ENCODE peak calls at places on chromosomes 2 and 18, in five cellular contexts. One of them, this sample, is unnamed. For H3K27me3, the result is how much of the 10 kb centered on the place peaks cover.

GRCh38 chr2:240567872-240568677 is at the start of gene RNPEPL1:
- DNase-seq in uterus: peak
- DNase-seq in CD4-positive, alpha-beta T cell: peak
- DNase-seq in BJ: no peak
- DNase-seq in lower lobe of right lung: peak
- DNase-seq in this sample: no peak

GRCh38 chr2:48790407-48791170 is 35.1 kb upstream of the LHCGR start:
- DNase-seq in lower lobe of right lung: no peak
- DNase-seq in uterus: no peak
- DNase-seq in CD4-positive, alpha-beta T cell: no peak
- DNase-seq in BJ: no peak
- DNase-seq in this sample: no peak

GRCh38 chr2:132547089-132547687 is 122.8 kb downstream of the LYPD1 start:
- DNase-seq in BJ: peak
- DNase-seq in uterus: no peak
- DNase-seq in lower lobe of right lung: peak
- DNase-seq in CD4-positive, alpha-beta T cell: peak
- DNase-seq in this sample: no peak

GRCh38 chr2:12715878-12716249 is 872 bp upstream of the TRIB2 start:
- DNase-seq in uterus: peak
- DNase-seq in CD4-positive, alpha-beta T cell: peak
- DNase-seq in lower lobe of right lung: peak
- DNase-seq in BJ: no peak
- DNase-seq in this sample: no peak

GRCh38 chr18:46407471-46408166 is 249.4 kb downstream of the LOXHD1 start:
- DNase-seq in BJ: no peak
- DNase-seq in uterus: no peak
- DNase-seq in lower lobe of right lung: no peak
- DNase-seq in CD4-positive, alpha-beta T cell: no peak
- DNase-seq in this sample: no peak

GRCh38 chr18:59208602-59209001 is 11.4 kb upstream of the GRP start:
- DNase-seq in BJ: no peak
- DNase-seq in lower lobe of right lung: no peak
- DNase-seq in uterus: no peak
- DNase-seq in CD4-positive, alpha-beta T cell: no peak
- DNase-seq in this sample: no peak

GRCh38 chr2:72128059-72128842 is 19.4 kb downstream of the CYP26B1 start:
- DNase-seq in lower lobe of right lung: no peak
- DNase-seq in BJ: no peak
- DNase-seq in uterus: no peak
- DNase-seq in CD4-positive, alpha-beta T cell: no peak
- DNase-seq in this sample: no peak

GRCh38 chr2:68706637-68707036 is 28.0 kb upstream of the ARHGAP25 start:
- DNase-seq in CD4-positive, alpha-beta T cell: no peak
- DNase-seq in BJ: no peak
- DNase-seq in uterus: no peak
- DNase-seq in lower lobe of right lung: no peak
- DNase-seq in this sample: no peak

GRCh38 chr2:9234680-9235387 is 28.2 kb downstream of the ASAP2 start:
- DNase-seq in BJ: peak
- DNase-seq in uterus: no peak
- DNase-seq in lower lobe of right lung: no peak
- DNase-seq in CD4-positive, alpha-beta T cell: no peak
- DNase-seq in this sample: no peak

GRCh38 chr18:6732952-6733351 is 3.4 kb downstream of the ARHGAP28 start:
- DNase-seq in CD4-positive, alpha-beta T cell: no peak
- DNase-seq in uterus: no peak
- DNase-seq in BJ: no peak
- DNase-seq in lower lobe of right lung: no peak
- DNase-seq in this sample: no peak

GRCh38 chr18:21110667-21111350 is 804 bp downstream of the ROCK1 start:
- DNase-seq in CD4-positive, alpha-beta T cell: peak
- DNase-seq in lower lobe of right lung: peak
- DNase-seq in uterus: peak
- DNase-seq in BJ: no peak
- DNase-seq in this sample: no peak

GRCh38 chr18:25076980-25077780 is 274.8 kb downstream of the ZNF521 start:
- DNase-seq in lower lobe of right lung: no peak
- DNase-seq in BJ: no peak
- DNase-seq in uterus: no peak
- DNase-seq in CD4-positive, alpha-beta T cell: no peak
- DNase-seq in this sample: no peak

GRCh38 chr2:37919631-37920032 is 5.5 kb upstream of the RMDN2 start:
- DNase-seq in BJ: no peak
- DNase-seq in lower lobe of right lung: no peak
- DNase-seq in uterus: no peak
- DNase-seq in CD4-positive, alpha-beta T cell: no peak
- DNase-seq in this sample: no peak

GRCh38 chr2:238290079-238290478 is 1.7 kb upstream of the PER2 start:
- DNase-seq in uterus: peak
- DNase-seq in BJ: no peak
- DNase-seq in CD4-positive, alpha-beta T cell: no peak
- DNase-seq in lower lobe of right lung: peak
- DNase-seq in this sample: peak

GRCh38 chr2:19746611-19747309 is 155.0 kb downstream of the TTC32 start:
- DNase-seq in CD4-positive, alpha-beta T cell: no peak
- DNase-seq in lower lobe of right lung: no peak
- DNase-seq in BJ: no peak
- DNase-seq in uterus: no peak
- DNase-seq in this sample: no peak

GRCh38 chr18:48838166-48838775 is 112.5 kb downstream of the SMAD7 start:
- DNase-seq in uterus: no peak
- DNase-seq in BJ: no peak
- DNase-seq in CD4-positive, alpha-beta T cell: no peak
- DNase-seq in lower lobe of right lung: peak
- DNase-seq in this sample: no peak

GRCh38 chr2:23574919-23575654 is 190.1 kb downstream of the KLHL29 start:
- DNase-seq in uterus: no peak
- DNase-seq in lower lobe of right lung: no peak
- DNase-seq in BJ: no peak
- DNase-seq in CD4-positive, alpha-beta T cell: no peak
- DNase-seq in this sample: no peak

GRCh38 chr2:151971301-151972072 is 127.4 kb downstream of the CACNB4 start:
- DNase-seq in lower lobe of right lung: no peak
- DNase-seq in CD4-positive, alpha-beta T cell: no peak
- DNase-seq in BJ: no peak
- DNase-seq in uterus: no peak
- DNase-seq in this sample: no peak

GRCh38 chr2:98604547-98604946 is 3.8 kb downstream of the COA5 start:
- DNase-seq in CD4-positive, alpha-beta T cell: no peak
- DNase-seq in uterus: no peak
- DNase-seq in lower lobe of right lung: no peak
- DNase-seq in BJ: no peak
- DNase-seq in this sample: no peak

GRCh38 chr2:157784169-157784822 is 91.8 kb downstream of the ACVR1 start:
- DNase-seq in uterus: no peak
- DNase-seq in BJ: no peak
- DNase-seq in lower lobe of right lung: peak
- DNase-seq in CD4-positive, alpha-beta T cell: no peak
- DNase-seq in this sample: no peak

GRCh38 chr2:174450021-174450816 is 36.6 kb downstream of the GPR155 start:
- DNase-seq in uterus: no peak
- DNase-seq in CD4-positive, alpha-beta T cell: no peak
- DNase-seq in lower lobe of right lung: no peak
- DNase-seq in BJ: no peak
- DNase-seq in this sample: no peak

GRCh38 chr2:68379184-68379708 is 14.2 kb downstream of the PLEK start:
- DNase-seq in lower lobe of right lung: no peak
- DNase-seq in BJ: no peak
- DNase-seq in uterus: no peak
- DNase-seq in CD4-positive, alpha-beta T cell: no peak
- DNase-seq in this sample: no peak

GRCh38 chr2:31038385-31038784 is 99.9 kb downstream of the GALNT14 start:
- DNase-seq in CD4-positive, alpha-beta T cell: no peak
- DNase-seq in lower lobe of right lung: no peak
- DNase-seq in uterus: no peak
- DNase-seq in BJ: no peak
- DNase-seq in this sample: no peak
- TF ChIP-seq CTCF in CD4-positive, alpha-beta T cell: no peak
- TF ChIP-seq CTCF in lower lobe of right lung: no peak
- TF ChIP-seq CTCF in uterus: no peak
- TF ChIP-seq CTCF in BJ: no peak
- TF ChIP-seq CTCF in this sample: no peak

GRCh38 chr2:118264591-118264990 is 176.3 kb downstream of the INSIG2 start:
- DNase-seq in uterus: no peak
- DNase-seq in lower lobe of right lung: no peak
- DNase-seq in CD4-positive, alpha-beta T cell: no peak
- DNase-seq in BJ: no peak
- DNase-seq in this sample: no peak
- H3K27me3 ChIP-seq in uterus: under half
- H3K27me3 ChIP-seq in lower lobe of right lung: under half
- H3K27me3 ChIP-seq in CD4-positive, alpha-beta T cell: under half
- H3K27me3 ChIP-seq in BJ: under half
- H3K27me3 ChIP-seq in this sample: under half

GRCh38 chr2:64839844-64840243 is 149.4 kb upstream of the SLC1A4 start:
- DNase-seq in lower lobe of right lung: no peak
- DNase-seq in CD4-positive, alpha-beta T cell: no peak
- DNase-seq in uterus: no peak
- DNase-seq in BJ: no peak
- DNase-seq in this sample: no peak
- TF ChIP-seq CTCF in lower lobe of right lung: no peak
- TF ChIP-seq CTCF in CD4-positive, alpha-beta T cell: no peak
- TF ChIP-seq CTCF in uterus: no peak
- TF ChIP-seq CTCF in BJ: no peak
- TF ChIP-seq CTCF in this sample: no peak

GRCh38 chr2:127672341-127673303 is 2.7 kb downstream of the LIMS2 start:
- DNase-seq in lower lobe of right lung: no peak
- DNase-seq in uterus: peak
- DNase-seq in CD4-positive, alpha-beta T cell: no peak
- DNase-seq in BJ: no peak
- DNase-seq in this sample: no peak

GRCh38 chr2:127670957-127671290 is 4.4 kb downstream of the LIMS2 start:
- DNase-seq in uterus: no peak
- DNase-seq in CD4-positive, alpha-beta T cell: no peak
- DNase-seq in BJ: no peak
- DNase-seq in lower lobe of right lung: no peak
- DNase-seq in this sample: no peak

GRCh38 chr2:127669056-127669455 is 6.3 kb downstream of the LIMS2 start:
- DNase-seq in uterus: no peak
- DNase-seq in lower lobe of right lung: no peak
- DNase-seq in BJ: no peak
- DNase-seq in CD4-positive, alpha-beta T cell: no peak
- DNase-seq in this sample: no peak

GRCh38 chr2:127671557-127672302 is 3.6 kb downstream of the LIMS2 start:
- DNase-seq in CD4-positive, alpha-beta T cell: no peak
- DNase-seq in uterus: no peak
- DNase-seq in BJ: no peak
- DNase-seq in lower lobe of right lung: peak
- DNase-seq in this sample: no peak

GRCh38 chr2:127670055-127670956 is 5.0 kb downstream of the LIMS2 start:
- DNase-seq in uterus: no peak
- DNase-seq in lower lobe of right lung: no peak
- DNase-seq in CD4-positive, alpha-beta T cell: no peak
- DNase-seq in BJ: peak
- DNase-seq in this sample: no peak
- H3K27me3 ChIP-seq in uterus: under half
- H3K27me3 ChIP-seq in lower lobe of right lung: under half
- H3K27me3 ChIP-seq in CD4-positive, alpha-beta T cell: half or more
- H3K27me3 ChIP-seq in BJ: under half
- H3K27me3 ChIP-seq in this sample: under half

GRCh38 chr2:103008586-103008985 is 246.8 kb downstream of the TMEM182 start:
- DNase-seq in CD4-positive, alpha-beta T cell: no peak
- DNase-seq in BJ: no peak
- DNase-seq in lower lobe of right lung: no peak
- DNase-seq in uterus: no peak
- DNase-seq in this sample: no peak
- TF ChIP-seq CTCF in CD4-positive, alpha-beta T cell: no peak
- TF ChIP-seq CTCF in BJ: no peak
- TF ChIP-seq CTCF in lower lobe of right lung: no peak
- TF ChIP-seq CTCF in uterus: no peak
- TF ChIP-seq CTCF in this sample: no peak

DNA sequence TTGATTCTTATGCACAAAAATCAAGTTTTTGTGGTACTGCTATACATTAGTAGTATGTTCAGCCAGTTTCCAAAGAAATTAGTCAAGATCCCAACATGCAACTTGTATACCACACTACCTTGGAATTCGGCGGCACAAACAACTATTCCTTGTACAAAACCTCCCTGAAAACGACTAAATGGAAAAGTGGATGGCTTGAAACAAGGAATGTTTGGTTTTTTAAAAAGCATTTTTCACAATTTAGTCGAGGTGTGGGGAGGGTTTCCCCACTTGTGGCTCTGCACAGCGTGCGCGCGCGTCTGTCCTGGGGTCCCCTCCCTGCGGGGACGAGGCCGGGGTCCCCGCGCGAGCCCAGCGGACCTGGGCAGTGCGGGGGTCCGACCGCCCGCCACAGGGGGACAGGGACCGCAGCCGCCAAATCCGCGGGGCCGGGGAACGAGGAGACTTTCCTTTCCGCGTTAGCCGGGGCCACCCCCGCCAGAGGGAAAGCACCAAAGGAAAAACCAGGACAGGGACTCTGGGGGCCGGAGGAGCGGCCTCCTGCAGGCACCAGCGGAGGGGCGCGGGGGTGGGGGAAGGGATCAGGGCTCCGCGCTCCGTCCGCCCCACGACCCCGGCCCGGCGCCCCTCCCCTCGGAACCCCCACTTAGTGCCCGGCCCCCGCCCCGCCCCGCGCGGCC is 534 bp upstream of the SOCS6 start:
- DNase-seq in BJ: no peak
- DNase-seq in lower lobe of right lung: peak
- DNase-seq in uterus: peak
- DNase-seq in CD4-positive, alpha-beta T cell: no peak
- DNase-seq in this sample: no peak
- H3K27me3 ChIP-seq in BJ: under half
- H3K27me3 ChIP-seq in lower lobe of right lung: under half
- H3K27me3 ChIP-seq in uterus: under half
- H3K27me3 ChIP-seq in CD4-positive, alpha-beta T cell: under half
- H3K27me3 ChIP-seq in this sample: under half

GRCh38 chr2:207473203-207473865 is 56.4 kb upstream of the CREB1 start:
- DNase-seq in uterus: peak
- DNase-seq in BJ: peak
- DNase-seq in lower lobe of right lung: no peak
- DNase-seq in CD4-positive, alpha-beta T cell: peak
- DNase-seq in this sample: no peak
- TF ChIP-seq CTCF in uterus: peak
- TF ChIP-seq CTCF in BJ: peak
- TF ChIP-seq CTCF in lower lobe of right lung: peak
- TF ChIP-seq CTCF in CD4-positive, alpha-beta T cell: peak
- TF ChIP-seq CTCF in this sample: peak

DNA sequence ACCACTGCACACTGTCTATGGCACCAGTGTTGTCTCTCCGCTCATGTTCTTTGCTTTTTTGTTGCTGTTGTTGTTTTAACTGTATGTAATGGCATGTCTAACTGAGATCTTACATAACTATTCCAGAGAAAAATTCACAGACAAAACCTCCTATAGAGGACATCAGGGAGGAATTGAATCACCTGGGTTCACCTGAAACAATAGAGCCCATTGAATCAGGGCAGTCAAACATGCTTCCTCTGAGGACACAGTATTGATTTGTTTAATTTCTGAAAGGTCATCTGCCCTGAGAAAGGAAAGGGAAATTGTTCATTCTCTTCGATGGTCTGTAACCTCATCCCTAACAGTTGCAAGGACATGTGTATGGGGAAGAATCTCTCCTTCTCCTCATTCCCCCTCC is 237.5 kb downstream of the SRBD1 start:
- DNase-seq in CD4-positive, alpha-beta T cell: no peak
- DNase-seq in uterus: no peak
- DNase-seq in lower lobe of right lung: no peak
- DNase-seq in BJ: no peak
- DNase-seq in this sample: no peak
- H3K27me3 ChIP-seq in CD4-positive, alpha-beta T cell: under half
- H3K27me3 ChIP-seq in uterus: under half
- H3K27me3 ChIP-seq in lower lobe of right lung: under half
- H3K27me3 ChIP-seq in BJ: under half
- H3K27me3 ChIP-seq in this sample: under half

GRCh38 chr2:16613475-16613874 is 52.2 kb downstream of the CYRIA start:
- DNase-seq in lower lobe of right lung: no peak
- DNase-seq in BJ: no peak
- DNase-seq in uterus: no peak
- DNase-seq in CD4-positive, alpha-beta T cell: no peak
- DNase-seq in this sample: no peak
- TF ChIP-seq CTCF in lower lobe of right lung: peak
- TF ChIP-seq CTCF in BJ: no peak
- TF ChIP-seq CTCF in uterus: peak
- TF ChIP-seq CTCF in CD4-positive, alpha-beta T cell: peak
- TF ChIP-seq CTCF in this sample: peak

This sample was measured in esophagus squamous epithelium.